ENCODE peak calls at places on chromosomes 11 and 22, in five cellular contexts. O is effector CD4-positive, alpha-beta T cell; L is CD8-positive, alpha-beta T cell; K is epithelial cell of esophagus; F is AG09309. S is an unnamed sample.

GRCh38 chr11:114291847-114292680 is 4.1 kb upstream of the NNMT start:
- DNase-seq in O (no peak), F (no peak), L (no peak), K (peak), S (no peak)

GRCh38 chr11:19355601-19356000 is 114.9 kb upstream of the E2F8 start:
- DNase-seq in L (no peak), K (no peak), O (no peak), F (no peak), S (no peak)

GRCh38 chr22:43479962-43480361 is 68.1 kb downstream of the MPPED1 start:
- DNase-seq in O (no peak), F (no peak), L (no peak), K (no peak), S (no peak)

GRCh38 chr11:4060182-4060923 is 34.2 kb upstream of the RRM1 start:
- DNase-seq in L (no peak), F (no peak), O (no peak), K (no peak), S (no peak)

GRCh38 chr11:123390146-123390545 is 39.9 kb upstream of the GRAMD1B start:
- DNase-seq in F (no peak), K (no peak), O (no peak), L (no peak), S (no peak)

GRCh38 chr11:69280451-69280850 is 13.5 kb upstream of the MYEOV start:
- DNase-seq in O (no peak), F (peak), L (no peak), K (peak), S (no peak)

GRCh38 chr11:32473282-32473909 is 38.1 kb upstream of the WT1 start:
- DNase-seq in K (no peak), O (no peak), F (no peak), L (no peak), S (no peak)

GRCh38 chr11:1772270-1773130 is 8.8 kb upstream of the CTSD start:
- DNase-seq in F (peak), K (peak), O (no peak), L (peak), S (no peak)

GRCh38 chr11:83006877-83007330 is 64.8 kb downstream of the RAB30 start:
- DNase-seq in L (no peak), O (no peak), K (no peak), F (no peak), S (no peak)

GRCh38 chr22:43230983-43231723 is 44.2 kb upstream of the TTLL12 start:
- DNase-seq in L (peak), O (peak), K (peak), F (no peak), S (no peak)

GRCh38 chr11:57546869-57547518 is 9.6 kb downstream of the SMTNL1 start:
- DNase-seq in L (no peak), F (no peak), O (no peak), K (peak), S (no peak)

GRCh38 chr11:61828629-61829407 is 718 bp downstream of the FADS2 start:
- DNase-seq in K (peak), F (no peak), L (peak), O (peak), S (peak)

GRCh38 chr11:102664001-102664752 is 39.0 kb upstream of the MMP20 start:
- DNase-seq in O (no peak), K (no peak), L (peak), F (no peak), S (no peak)

GRCh38 chr11:87463486-87464102 is 425.9 kb downstream of the TMEM135 start:
- DNase-seq in L (no peak), K (peak), F (no peak), O (no peak), S (no peak)

GRCh38 chr11:2435288-2436012 is 8.9 kb downstream of the TRPM5 start:
- DNase-seq in F (no peak), K (no peak), O (no peak), L (no peak), S (no peak)

GRCh38 chr22:46894851-46895640 is 132.6 kb downstream of the TBC1D22A start:
- DNase-seq in L (no peak), K (no peak), O (no peak), F (no peak), S (no peak)

GRCh38 chr22:46058591-46059519 is 81.9 kb upstream of the WNT7B start:
- DNase-seq in O (no peak), L (no peak), F (no peak), K (no peak), S (no peak)

GRCh38 chr11:73968356-73968966 is 14.2 kb downstream of the UCP2 start:
- DNase-seq in L (no peak), K (no peak), F (no peak), O (no peak), S (no peak)

GRCh38 chr11:31815743-31816466 is 4.8 kb upstream of the PAX6 start:
- DNase-seq in O (no peak), K (no peak), L (no peak), F (no peak), S (no peak)

GRCh38 chr22:49321477-49322055 is 506.1 kb downstream of the BRD1 start:
- DNase-seq in O (no peak), L (peak), F (no peak), K (no peak), S (no peak)

GRCh38 chr11:69301491-69302401 is 7.8 kb downstream of the MYEOV start:
- DNase-seq in O (no peak), L (no peak), F (no peak), K (peak), S (no peak)

GRCh38 chr11:66479741-66480115 is 506 bp upstream of the DPP3 start:
- DNase-seq in L (no peak), O (no peak), F (no peak), K (peak), S (no peak)

GRCh38 chr11:73284106-73284505 is 12.0 kb downstream of the P2RY6 start:
- DNase-seq in O (no peak), L (no peak), F (no peak), K (no peak), S (no peak)

GRCh38 chr11:87039371-87039770 is 1.6 kb downstream of the TMEM135 start:
- DNase-seq in L (no peak), F (no peak), O (no peak), K (no peak), S (no peak)

GRCh38 chr11:13291794-13292193 is 14.2 kb downstream of the BMAL1 start:
- DNase-seq in O (no peak), F (no peak), L (no peak), K (no peak), S (no peak)

GRCh38 chr11:61650781-61651571 is 29.2 kb upstream of the DAGLA start:
- DNase-seq in K (no peak), F (no peak), O (no peak), L (no peak), S (no peak)

GRCh38 chr22:47131611-47132427 is 369.4 kb downstream of the TBC1D22A start:
- DNase-seq in L (no peak), K (no peak), O (no peak), F (no peak), S (no peak)

GRCh38 chr11:115928811-115929210 is 424.6 kb upstream of the CADM1 start:
- DNase-seq in O (no peak), L (no peak), K (no peak), F (no peak), S (no peak)

GRCh38 chr22:36816635-36817428 is at the start of gene PVALB:
- DNase-seq in F (no peak), K (peak), O (no peak), L (no peak), S (no peak)

GRCh38 chr11:119791701-119792151 is 62.7 kb upstream of the NECTIN1 start:
- DNase-seq in F (peak), O (no peak), K (no peak), L (no peak), S (no peak)

S was measured in C1 segment of cervical spinal cord.